ENCODE peak calls at places on chromosomes 2 and 18, in four cellular contexts. V is breast epithelium, S is uterus, U is H1. J is an unnamed sample.

GRCh38 chr2:3612639-3613523 is 18.0 kb downstream of the COLEC11 start:
- DNase-seq in V (no peak), S (peak), U (peak), J (no peak)

GRCh38 chr2:79903601-79904000 is 390.8 kb downstream of the CTNNA2 start:
- DNase-seq in V (no peak), S (no peak), U (no peak), J (no peak)

GRCh38 chr2:237674731-237675276 is 47.4 kb downstream of the LRRFIP1 start:
- DNase-seq in V (peak), S (peak), U (peak), J (peak)

GRCh38 chr2:105405291-105405690 is 6.4 kb upstream of the FHL2 start:
- DNase-seq in V (no peak), S (no peak), U (no peak), J (no peak)

GRCh38 chr2:84919885-84920580 is 14.6 kb downstream of the TMSB10 start:
- DNase-seq in V (peak), S (peak), U (no peak), J (peak)

GRCh38 chr2:72235497-72236413 is 88.1 kb upstream of the CYP26B1 start:
- DNase-seq in V (no peak), S (no peak), U (no peak), J (no peak)

GRCh38 chr2:189648846-189649529 is 12.3 kb upstream of the ASNSD1 start:
- DNase-seq in V (no peak), S (no peak), U (no peak), J (no peak)

GRCh38 chr18:78406743-78407455 is 572.7 kb upstream of the SALL3 start:
- DNase-seq in V (no peak), S (no peak), U (no peak), J (peak)

GRCh38 chr2:170163666-170164065 is 14.3 kb upstream of the MYO3B start:
- DNase-seq in V (no peak), S (no peak), U (no peak), J (no peak)

GRCh38 chr2:196170202-196170680 is 1.1 kb downstream of the STK17B start:
- DNase-seq in V (peak), S (no peak), U (no peak), J (no peak)

GRCh38 chr2:99868260-99868659 is 274.1 kb downstream of the AFF3 start:
- DNase-seq in V (no peak), S (no peak), U (no peak), J (no peak)

GRCh38 chr2:55162284-55163006 is 69.6 kb downstream of the CLHC1 start:
- DNase-seq in V (no peak), S (no peak), U (no peak), J (no peak)

GRCh38 chr2:170716851-170717598 is 1.9 kb downstream of the SP5 start:
- DNase-seq in V (no peak), S (peak), U (peak), J (peak)

DNA sequence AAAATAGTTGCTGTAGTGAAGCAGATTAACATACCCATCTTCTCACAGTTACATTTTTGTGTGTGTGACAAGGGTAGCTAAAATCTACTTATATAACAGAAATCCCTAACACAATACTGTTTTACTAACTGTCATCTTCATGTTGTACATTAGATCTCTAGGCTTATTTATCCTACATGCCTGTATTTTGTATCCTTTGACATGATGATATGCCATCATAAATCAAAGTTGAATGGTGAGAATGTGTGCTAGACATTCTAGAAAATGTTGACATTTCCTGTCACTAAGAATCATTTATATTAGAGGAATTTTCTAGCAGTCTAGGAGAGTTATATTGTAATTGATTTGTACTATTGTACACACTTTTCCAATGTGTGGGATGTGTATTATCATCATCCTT is 21.5 kb upstream of the CALCRL start:
- DNase-seq in V (no peak), S (no peak), U (no peak), J (no peak)
- TF ChIP-seq POLR2A in V (no peak), S (no peak), U (no peak), J (no peak)

DNA sequence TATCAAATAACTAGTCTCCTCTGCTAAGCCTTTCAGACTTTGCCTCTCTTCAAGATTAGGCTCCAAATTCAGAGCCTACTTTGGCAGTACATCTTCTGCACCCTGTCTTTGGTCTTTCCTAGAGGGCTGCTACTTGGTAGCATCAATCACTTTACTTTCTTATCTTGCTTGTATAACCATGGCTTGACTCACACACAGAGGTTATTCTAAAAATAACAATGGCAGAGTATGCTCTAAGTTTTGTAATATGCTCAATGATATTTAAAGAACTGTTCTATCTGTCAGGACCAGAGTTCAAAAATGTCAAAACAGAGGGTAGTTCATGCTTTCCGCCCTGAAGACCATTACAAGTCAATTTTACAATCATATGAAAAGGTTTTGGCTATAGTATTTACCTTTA is 27.7 kb downstream of the THOC1 start:
- DNase-seq in V (no peak), S (no peak), U (no peak), J (no peak)
- H3K4me3 ChIP-seq in V (no peak), S (no peak), U (no peak), J (no peak)

GRCh38 chr2:953975-954686 is 3.5 kb downstream of the SNTG2 start:
- DNase-seq in V (no peak), S (no peak), U (no peak), J (no peak)
- TF ChIP-seq CTCF in V (no peak), S (peak), U (no peak), J (no peak)

GRCh38 chr2:216680951-216681629 is 14.3 kb downstream of the IGFBP5 start:
- DNase-seq in V (no peak), S (no peak), U (no peak), J (no peak)
- TF ChIP-seq POLR2A in V (no peak), S (no peak), U (no peak), J (no peak)

GRCh38 chr2:68762112-68762511 is 27.5 kb downstream of the ARHGAP25 start:
- DNase-seq in V (no peak), S (no peak), U (no peak), J (no peak)
- H3K4me3 ChIP-seq in V (no peak), S (no peak), U (no peak), J (no peak)

DNA sequence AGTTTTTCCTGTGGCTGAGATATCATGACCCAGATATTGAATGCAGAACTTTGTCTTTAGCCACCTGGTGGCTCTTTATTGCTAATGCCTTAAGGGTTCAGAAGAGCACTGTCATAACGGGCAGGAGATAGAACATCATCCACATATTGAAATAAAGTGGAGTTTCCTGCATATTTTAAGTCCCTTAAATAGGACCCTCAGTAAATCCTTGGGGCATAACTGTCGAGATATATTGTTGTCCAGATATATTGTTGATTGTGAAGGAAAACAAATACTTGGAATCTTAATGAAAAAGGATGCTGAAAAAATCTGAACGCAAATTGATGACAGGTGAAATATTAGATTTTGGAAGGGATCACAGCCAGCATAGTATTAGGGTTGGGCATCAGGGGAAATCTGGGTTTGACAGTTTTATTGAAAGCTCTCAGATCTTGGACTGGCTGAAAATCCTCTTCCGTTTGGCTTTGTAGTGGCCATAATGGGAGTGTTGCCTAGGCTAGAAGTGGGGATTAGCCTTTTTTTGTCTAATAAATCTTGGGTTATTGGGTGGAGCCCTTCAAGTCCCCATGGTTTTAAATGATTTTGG is 13.9 kb upstream of the ZDBF2 start:
- DNase-seq in V (no peak), S (no peak), U (no peak), J (no peak)
- TF ChIP-seq CTCF in V (no peak), S (peak), U (peak), J (no peak)

J was measured in lower leg skin.